ENCODE peak calls at places on chromosomes 5 and 9, in five cellular contexts. L is A549; H is stimulated activated CD8-positive, alpha-beta memory T cell treated with anti-CD3 and anti-CD28 coated beads, Interleukin-12 subunit alpha, Interleukin-12 subunit beta, amount 100 ng/mL, for 1 hour; F is immature natural killer cell; D is right atrium auricular region. J is an unnamed sample.

GRCh38 chr5:137751869-137752491 is 2.2 kb downstream of the HNRNPA0 start:
- DNase-seq in L (peak), H (no peak), F (no peak), D (no peak), J (peak)

GRCh38 chr5:34685485-34686197 is 29.5 kb downstream of the RAI14 start:
- DNase-seq in L (no peak), H (no peak), F (no peak), D (no peak), J (no peak)

GRCh38 chr5:131545856-131546255 is 89.2 kb downstream of the RAPGEF6 start:
- DNase-seq in L (no peak), H (no peak), F (no peak), D (no peak), J (no peak)

GRCh38 chr9:34588671-34589370 is 703 bp downstream of the CNTFR start:
- DNase-seq in L (no peak), H (no peak), F (no peak), D (no peak), J (no peak)

GRCh38 chr5:140827704-140828401 is at the start of gene PCDHA6:
- DNase-seq in L (no peak), H (no peak), F (no peak), D (no peak), J (no peak)

GRCh38 chr9:104794070-104794469 is 30.1 kb downstream of the NIPSNAP3B start:
- DNase-seq in L (no peak), H (no peak), F (no peak), D (no peak), J (no peak)

GRCh38 chr9:13575558-13575957 is 296.1 kb upstream of the MPDZ start:
- DNase-seq in L (no peak), H (no peak), F (no peak), D (no peak), J (no peak)

GRCh38 chr9:7320139-7320538 is 479.4 kb downstream of the DMAC1 start:
- DNase-seq in L (peak), H (no peak), F (no peak), D (no peak), J (peak)

GRCh38 chr5:83555263-83555662 is 83.7 kb downstream of the VCAN start:
- DNase-seq in L (no peak), H (no peak), F (no peak), D (no peak), J (no peak)

GRCh38 chr5:129996896-129997295 is 92.6 kb downstream of the CHSY3 start:
- DNase-seq in L (no peak), H (no peak), F (no peak), D (no peak), J (no peak)

GRCh38 chr5:96256795-96257470 is 176.1 kb downstream of the PCSK1 start:
- DNase-seq in L (peak), H (no peak), F (no peak), D (no peak), J (peak)

GRCh38 chr5:142866563-142867275 is 96.5 kb downstream of the ARHGAP26 start:
- DNase-seq in L (peak), H (no peak), F (peak), D (no peak), J (peak)

GRCh38 chr5:171415115-171415730 is 4.2 kb upstream of the FGF18 start:
- DNase-seq in L (no peak), H (no peak), F (no peak), D (peak), J (no peak)

GRCh38 chr5:31421806-31422586 is 109.9 kb downstream of the DROSHA start:
- DNase-seq in L (no peak), H (no peak), F (no peak), D (no peak), J (no peak)

GRCh38 chr5:79069488-79070001 is at the start of the genes BHMT2 and DMGDH:
- DNase-seq in L (no peak), H (no peak), F (no peak), D (no peak), J (no peak)

GRCh38 chr5:112310746-112311145 is 108.3 kb downstream of the EPB41L4A start:
- DNase-seq in L (no peak), H (no peak), F (no peak), D (no peak), J (no peak)

GRCh38 chr5:168467755-168468280 is 18.5 kb upstream of the RARS1 start:
- DNase-seq in L (no peak), H (no peak), F (no peak), D (no peak), J (no peak)

GRCh38 chr5:72956324-72957140 is 691 bp downstream of the FCHO2 start:
- DNase-seq in L (peak), H (peak), F (no peak), D (no peak), J (peak)

GRCh38 chr9:134957945-134958227 is 40.2 kb upstream of the FCN1 start:
- DNase-seq in L (no peak), H (no peak), F (no peak), D (no peak), J (no peak)

GRCh38 chr9:6152824-6153223 is 62.8 kb upstream of the IL33 start:
- DNase-seq in L (no peak), H (no peak), F (no peak), D (no peak), J (no peak)

GRCh38 chr9:78626971-78627370 is 330.0 kb downstream of the PSAT1 start:
- DNase-seq in L (no peak), H (no peak), F (no peak), D (no peak), J (no peak)

GRCh38 chr9:38068616-38068865 is 486 bp downstream of the SHB start:
- DNase-seq in L (no peak), H (no peak), F (peak), D (no peak), J (no peak)

GRCh38 chr5:143229896-143230675 is 173.4 kb downstream of the NR3C1 start:
- DNase-seq in L (no peak), H (no peak), F (peak), D (no peak), J (no peak)

GRCh38 chr5:149170292-149170691 is 29.0 kb downstream of the ABLIM3 start:
- DNase-seq in L (no peak), H (no peak), F (no peak), D (no peak), J (no peak)

GRCh38 chr9:130390371-130390770 is 54.4 kb upstream of the ASS1 start:
- DNase-seq in L (no peak), H (no peak), F (no peak), D (no peak), J (no peak)

GRCh38 chr5:10702040-10702629 is 58.9 kb downstream of the DAP start:
- DNase-seq in L (no peak), H (no peak), F (no peak), D (peak), J (no peak)

GRCh38 chr9:110933350-110934001 is 104.8 kb downstream of the LPAR1 start:
- DNase-seq in L (no peak), H (no peak), F (no peak), D (no peak), J (no peak)

GRCh38 chr5:54760182-54760935 is 225.0 kb downstream of the ESM1 start:
- DNase-seq in L (no peak), H (no peak), F (peak), D (no peak), J (no peak)

GRCh38 chr5:109485030-109485429 is 75.3 kb upstream of the PJA2 start:
- DNase-seq in L (no peak), H (no peak), F (no peak), D (peak), J (peak)

GRCh38 chr9:83959061-83959460 is 21.0 kb downstream of the HNRNPK start:
- DNase-seq in L (no peak), H (no peak), F (no peak), D (no peak), J (no peak)